ENCODE peak calls at places on chromosomes 11 and 22, in five cellular contexts. O is HCT116, W is fibroblast of lung, Z is H1, F is K562. L is an unnamed sample. For H3K4me1, the result is how much of the 10 kb centered on the place peaks cover.

GRCh38 chr22:21876486-21877176 is 9.2 kb upstream of the MAPK1 start:
- DNase-seq in Z (no peak), O (no peak), W (peak), F (peak), L (no peak)

GRCh38 chr22:30858976-30859713 is 109.4 kb downstream of the MORC2 start:
- DNase-seq in O (no peak), Z (no peak), F (no peak), W (no peak), L (no peak)

GRCh38 chr11:44760917-44761545 is 34.3 kb downstream of the TSPAN18 start:
- DNase-seq in O (peak), Z (peak), F (peak), W (peak), L (no peak)

GRCh38 chr22:31124811-31125465 is 2.2 kb downstream of the INPP5J start:
- DNase-seq in W (no peak), F (no peak), O (no peak), Z (no peak), L (peak)

GRCh38 chr11:134342572-134343340 is 11.0 kb downstream of the GLB1L2 start:
- DNase-seq in Z (no peak), O (no peak), F (no peak), W (no peak), L (no peak)

GRCh38 chr11:119134389-119134978 is 13.1 kb downstream of the HINFP start:
- DNase-seq in O (no peak), F (no peak), Z (peak), W (no peak), L (no peak)

GRCh38 chr11:132131962-132132361 is 761.5 kb downstream of the NTM start:
- DNase-seq in F (no peak), O (no peak), W (no peak), Z (no peak), L (no peak)

GRCh38 chr11:85685131-85685819 is 720 bp downstream of the CCDC89 start:
- DNase-seq in Z (no peak), F (no peak), O (no peak), W (no peak), L (no peak)

GRCh38 chr11:123454060-123454651 is 24.1 kb downstream of the GRAMD1B start:
- DNase-seq in F (no peak), Z (no peak), O (peak), W (peak), L (peak)

GRCh38 chr22:25564320-25564978 is at the start of gene GRK3:
- DNase-seq in Z (peak), W (peak), O (peak), F (peak), L (peak)
- TF ChIP-seq EZH2 in Z (no peak), W (no peak), O (no peak), F (no peak), L (no peak)

GRCh38 chr11:75796091-75796435 is 18.9 kb upstream of the UVRAG start:
- DNase-seq in O (no peak), Z (no peak), W (no peak), F (no peak), L (no peak)
- H3K4me1 ChIP-seq in O (under half), Z (under half), W (under half), F (under half), L (under half)

GRCh38 chr11:67373916-67374570 is 645 bp upstream of the CLCF1 start:
- DNase-seq in W (peak), Z (peak), O (peak), F (peak), L (peak)

GRCh38 chr11:67376022-67376386 is 2.6 kb upstream of the CLCF1 start:
- DNase-seq in O (no peak), W (no peak), F (no peak), Z (no peak), L (no peak)

GRCh38 chr11:67375320-67376021 is 2.1 kb upstream of the CLCF1 start:
- DNase-seq in Z (peak), W (no peak), F (no peak), O (no peak), L (peak)

GRCh38 chr11:67372993-67373915 is at the start of gene CLCF1:
- DNase-seq in W (peak), O (no peak), Z (peak), F (peak), L (peak)

GRCh38 chr11:67374571-67375276 is 1.3 kb upstream of the CLCF1 start:
- DNase-seq in W (peak), O (no peak), F (no peak), Z (peak), L (peak)
- TF ChIP-seq EZH2 in W (no peak), O (no peak), F (no peak), Z (no peak), L (no peak)

GRCh38 chr11:12806113-12806512 is 131.9 kb downstream of the TEAD1 start:
- DNase-seq in O (no peak), Z (no peak), W (no peak), F (no peak), L (no peak)
- H3K4me1 ChIP-seq in O (half or more), Z (under half), W (under half), F (under half), L (half or more)

DNA sequence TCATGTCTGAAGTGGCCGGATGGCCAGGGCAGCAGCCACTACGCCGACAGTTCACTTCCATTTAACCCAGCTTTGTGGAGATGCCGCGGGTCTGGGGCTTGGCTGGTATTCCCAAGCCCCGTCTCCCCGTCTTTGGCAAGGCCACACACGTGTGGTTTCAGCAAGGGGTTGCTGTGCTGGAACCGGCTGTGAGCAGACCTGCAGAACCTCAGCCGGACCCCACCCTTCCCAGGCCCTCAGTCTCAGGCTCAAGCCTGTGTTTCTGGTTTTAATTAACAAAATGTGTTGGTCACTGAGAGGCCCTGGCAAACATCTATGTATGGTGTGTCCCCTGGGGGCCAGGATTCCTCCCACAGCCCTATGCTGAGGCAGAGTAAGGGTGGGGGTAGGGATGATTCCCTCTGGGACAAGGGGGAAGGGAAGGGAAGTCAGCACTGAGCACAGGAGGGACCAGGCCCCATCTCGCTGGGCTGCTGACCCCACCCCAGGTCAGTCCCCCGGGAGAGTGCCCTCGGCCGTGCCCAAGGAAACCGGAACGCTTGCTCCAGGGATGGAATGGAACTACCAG is 9.3 kb downstream of the OSBPL5 start:
- DNase-seq in W (peak), O (no peak), F (no peak), Z (no peak), L (no peak)
- TF ChIP-seq EZH2 in W (no peak), O (no peak), F (no peak), Z (no peak), L (no peak)

GRCh38 chr11:62752994-62753735 is 795 bp downstream of the ZBTB3 start:
- DNase-seq in O (no peak), F (no peak), Z (no peak), W (no peak), L (no peak)

GRCh38 chr11:62752177-62752785 is 1.7 kb downstream of the ZBTB3 start:
- DNase-seq in O (no peak), W (no peak), Z (no peak), F (no peak), L (no peak)

DNA sequence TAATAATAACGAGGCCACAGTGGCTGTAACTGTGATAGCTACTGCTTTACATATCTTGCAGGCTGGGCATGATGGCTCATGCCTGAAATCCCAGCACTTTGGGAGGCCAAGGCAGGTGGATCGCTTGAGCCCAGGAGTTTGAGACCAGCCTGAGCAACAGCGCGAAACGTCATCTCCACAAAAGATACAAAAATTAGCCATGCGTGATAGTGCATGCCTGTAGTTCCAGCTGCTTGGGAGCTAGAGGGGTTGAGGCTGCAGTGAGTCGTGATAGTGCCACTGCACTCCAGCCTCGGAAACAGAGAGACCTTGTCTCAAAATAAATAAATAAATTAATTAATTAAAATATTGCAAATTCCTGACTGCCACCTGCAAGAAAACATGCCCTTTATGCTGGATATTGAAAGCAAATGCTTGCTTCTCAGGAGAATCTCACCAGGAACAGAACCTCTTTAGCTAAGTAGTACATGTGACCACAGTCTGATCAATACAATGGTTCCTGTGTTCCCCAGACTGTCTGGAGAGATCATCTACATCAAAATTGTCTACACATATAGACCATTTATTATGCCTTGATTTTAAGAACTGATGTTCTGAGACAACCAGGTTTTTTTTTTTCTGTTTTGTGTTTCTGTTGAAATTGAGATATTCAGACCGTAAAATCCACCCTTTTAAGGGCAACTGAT is 6.3 kb downstream of the ZBTB3 start:
- DNase-seq in F (no peak), Z (no peak), O (no peak), W (no peak), L (no peak)
- H3K4me1 ChIP-seq in F (under half), Z (under half), O (under half), W (under half), L (under half)